ENCODE peak calls at places on chromosomes 12 and 14, in seven cellular contexts. R is tibial nerve; D is PC-3; L is GM06990; Y is GM12865; U is AG04449; W is CD4-positive, alpha-beta memory T cell. B is an unnamed sample.

GRCh38 chr14:81323621-81324400 is 76.3 kb downstream of the STON2 start:
- DNase-seq in R (no peak), D (peak), L (no peak), Y (no peak), U (no peak), W (no peak), B (no peak)

GRCh38 chr14:63895510-63895909 is 42.7 kb downstream of the SYNE2 start:
- DNase-seq in R (no peak), D (no peak), L (no peak), Y (no peak), U (no peak), W (no peak), B (no peak)

GRCh38 chr14:63692309-63693020 is 35.4 kb downstream of the SGPP1 start:
- DNase-seq in R (no peak), D (no peak), L (no peak), Y (no peak), U (no peak), W (no peak), B (no peak)

GRCh38 chr14:104801284-104802119 is 601 bp downstream of the ZBTB42 start:
- DNase-seq in R (no peak), D (peak), L (no peak), Y (no peak), U (no peak), W (peak), B (no peak)

GRCh38 chr12:84355561-84355960 is 557.0 kb downstream of the SLC6A15 start:
- DNase-seq in R (no peak), D (peak), L (no peak), Y (no peak), U (no peak), W (no peak), B (no peak)

GRCh38 chr14:53784688-53785087 is 171.9 kb downstream of the BMP4 start:
- DNase-seq in R (no peak), D (no peak), L (no peak), Y (no peak), U (no peak), W (no peak), B (no peak)

GRCh38 chr12:3455312-3455711 is 35.7 kb upstream of the PRMT8 start:
- DNase-seq in R (no peak), D (peak), L (no peak), Y (no peak), U (no peak), W (no peak), B (no peak)

GRCh38 chr14:62674833-62675232 is 370.4 kb downstream of the KCNH5 start:
- DNase-seq in R (no peak), D (no peak), L (no peak), Y (no peak), U (no peak), W (peak), B (no peak)

GRCh38 chr12:127930122-127930521 is 336.8 kb upstream of the TMEM132C start:
- DNase-seq in R (no peak), D (no peak), L (no peak), Y (no peak), U (no peak), W (no peak), B (no peak)

GRCh38 chr12:127928615-127929014 is 338.4 kb upstream of the TMEM132C start:
- DNase-seq in R (no peak), D (peak), L (no peak), Y (no peak), U (peak), W (no peak), B (no peak)

GRCh38 chr12:127926004-127926403 is 341.0 kb upstream of the TMEM132C start:
- DNase-seq in R (no peak), D (peak), L (no peak), Y (no peak), U (no peak), W (no peak), B (no peak)

GRCh38 chr12:127929172-127929571 is 337.8 kb upstream of the TMEM132C start:
- DNase-seq in R (no peak), D (no peak), L (no peak), Y (no peak), U (no peak), W (no peak), B (no peak)

GRCh38 chr12:127928178-127928577 is 338.8 kb upstream of the TMEM132C start:
- DNase-seq in R (no peak), D (peak), L (no peak), Y (no peak), U (no peak), W (no peak), B (no peak)
- H3K4me3 ChIP-seq in R (no peak), D (no peak), L (no peak), Y (no peak), U (no peak), W (no peak), B (no peak)

DNA sequence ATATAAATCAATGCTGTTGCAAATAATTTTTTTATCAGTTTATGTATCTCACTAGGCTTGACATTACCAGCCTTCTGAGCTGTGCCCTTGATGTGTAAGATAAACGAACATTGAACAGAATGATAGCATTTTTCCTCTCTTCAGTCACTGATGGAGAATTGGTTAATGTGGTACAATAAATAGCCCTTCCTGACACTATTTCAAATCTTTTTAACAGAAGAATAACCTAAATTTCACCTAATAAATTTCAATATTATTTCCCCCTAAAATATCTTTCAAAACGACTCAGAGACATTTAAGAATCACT is 2.2 kb upstream of the ATP2B1 start:
- DNase-seq in R (no peak), D (peak), L (no peak), Y (no peak), U (no peak), W (peak), B (no peak)
- H3K4me3 ChIP-seq in R (no peak), D (peak), L (peak), Y (peak), U (no peak), W (no peak), B (peak)

GRCh38 chr12:106758349-106758951 is 16.0 kb upstream of the RIC8B start:
- DNase-seq in R (no peak), D (no peak), L (no peak), Y (no peak), U (no peak), W (no peak), B (no peak)

GRCh38 chr12:106764738-106765137 is 9.7 kb upstream of the RIC8B start:
- DNase-seq in R (no peak), D (no peak), L (no peak), Y (no peak), U (no peak), W (no peak), B (no peak)

GRCh38 chr12:106759526-106760183 is 14.8 kb upstream of the RIC8B start:
- DNase-seq in R (peak), D (no peak), L (no peak), Y (no peak), U (no peak), W (no peak), B (no peak)

GRCh38 chr12:106757623-106758348 is 16.7 kb upstream of the RIC8B start:
- DNase-seq in R (peak), D (no peak), L (no peak), Y (no peak), U (no peak), W (no peak), B (no peak)

GRCh38 chr12:106760184-106760531 is 14.3 kb upstream of the RIC8B start:
- DNase-seq in R (no peak), D (no peak), L (peak), Y (peak), U (no peak), W (peak), B (no peak)
- H3K4me3 ChIP-seq in R (no peak), D (no peak), L (peak), Y (peak), U (no peak), W (peak), B (no peak)

DNA sequence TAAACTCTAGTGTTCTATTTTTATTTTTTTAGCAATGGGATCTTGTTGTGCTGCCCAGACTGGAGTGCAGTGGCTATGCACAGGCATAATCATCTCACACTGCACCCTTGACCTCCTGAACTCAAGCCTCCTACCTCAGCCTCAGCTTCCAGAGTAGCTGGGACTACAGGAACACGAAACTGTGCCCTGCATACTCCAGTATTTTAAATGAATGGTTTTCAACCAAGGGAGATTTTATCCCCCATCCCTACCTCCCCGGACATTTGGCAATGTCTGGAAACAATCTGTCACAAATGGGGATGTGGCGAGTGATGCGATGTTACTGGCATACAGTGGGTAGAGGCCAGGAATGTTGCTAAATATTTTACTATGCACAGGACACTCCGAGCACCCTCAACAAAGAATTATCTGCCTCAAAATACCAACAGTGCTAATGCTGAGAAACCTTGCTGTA is 2.1 kb downstream of the CBX5 start:
- DNase-seq in R (no peak), D (peak), L (no peak), Y (no peak), U (no peak), W (no peak), B (peak)
- H3K4me3 ChIP-seq in R (no peak), D (peak), L (peak), Y (peak), U (peak), W (peak), B (peak)

B was measured in AG09309.